ENCODE peak calls at places on chromosome 20, in four cellular contexts. One of them, this sample, is unnamed.

GRCh38 chr20:38158701-38159325 is 6.3 kb downstream of the TGM2 start:
- DNase-seq in lower leg skin: no peak
- DNase-seq in tibial nerve: no peak
- DNase-seq in A549: no peak
- DNase-seq in this sample: no peak

GRCh38 chr20:37575884-37576283 is 48.2 kb upstream of the BLCAP start:
- DNase-seq in lower leg skin: peak
- DNase-seq in tibial nerve: no peak
- DNase-seq in A549: no peak
- DNase-seq in this sample: peak

GRCh38 chr20:41137412-41138216 is at the start of gene PLCG1:
- DNase-seq in A549: peak
- DNase-seq in lower leg skin: peak
- DNase-seq in tibial nerve: peak
- DNase-seq in this sample: peak

GRCh38 chr20:3932277-3933073 is 43.3 kb downstream of the PANK2 start:
- DNase-seq in A549: no peak
- DNase-seq in tibial nerve: no peak
- DNase-seq in lower leg skin: peak
- DNase-seq in this sample: no peak

GRCh38 chr20:32019156-32019510 is 8.9 kb downstream of the CCM2L start:
- DNase-seq in lower leg skin: no peak
- DNase-seq in tibial nerve: no peak
- DNase-seq in A549: peak
- DNase-seq in this sample: no peak

GRCh38 chr20:40442181-40442963 is 246.7 kb downstream of the MAFB start:
- DNase-seq in A549: peak
- DNase-seq in tibial nerve: no peak
- DNase-seq in lower leg skin: peak
- DNase-seq in this sample: no peak

GRCh38 chr20:35302421-35303335 is 10.5 kb upstream of the FAM83C start:
- DNase-seq in lower leg skin: no peak
- DNase-seq in tibial nerve: no peak
- DNase-seq in A549: no peak
- DNase-seq in this sample: no peak

GRCh38 chr20:44465001-44465560 is 10.6 kb upstream of the TTPAL start:
- DNase-seq in A549: no peak
- DNase-seq in tibial nerve: no peak
- DNase-seq in lower leg skin: no peak
- DNase-seq in this sample: no peak

GRCh38 chr20:52972190-52972937 is at the start of gene TSHZ2:
- DNase-seq in A549: no peak
- DNase-seq in tibial nerve: no peak
- DNase-seq in lower leg skin: peak
- DNase-seq in this sample: peak

GRCh38 chr20:3560578-3560977 is 89.8 kb downstream of the ATRN start:
- DNase-seq in A549: no peak
- DNase-seq in lower leg skin: no peak
- DNase-seq in tibial nerve: no peak
- DNase-seq in this sample: no peak

DNA sequence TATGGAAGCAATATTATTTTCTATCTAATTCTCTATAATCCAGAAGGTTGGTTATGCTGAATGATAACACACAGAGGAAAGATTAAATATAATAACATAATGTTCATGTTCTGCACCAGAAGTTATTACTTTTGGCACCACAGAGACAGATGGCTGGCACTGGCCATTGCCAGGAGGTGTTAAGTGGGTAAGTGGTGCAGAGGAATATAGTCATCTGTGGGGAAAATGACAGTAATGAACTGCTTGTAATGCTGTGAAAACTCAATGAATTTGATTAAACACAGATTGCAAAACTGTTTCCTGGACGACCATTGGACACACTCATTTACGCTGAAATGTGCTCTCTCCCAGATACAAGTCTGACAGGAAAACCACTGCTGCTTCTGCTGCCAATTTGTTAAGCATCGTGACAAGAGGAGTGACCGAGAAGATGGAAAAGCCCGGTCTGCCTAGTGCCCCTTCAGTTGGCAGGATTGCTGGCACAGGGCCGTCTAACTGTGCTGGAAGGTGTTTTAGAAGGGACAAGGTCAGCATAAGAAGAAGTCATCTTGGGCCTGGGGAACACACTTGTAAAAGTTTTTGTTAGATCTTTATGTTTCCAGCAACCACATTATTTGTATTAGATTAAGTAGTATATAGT is 567.4 kb downstream of the CBLN4 start:
- DNase-seq in tibial nerve: no peak
- DNase-seq in A549: no peak
- DNase-seq in lower leg skin: no peak
- DNase-seq in this sample: no peak
- H3K4me3 ChIP-seq in tibial nerve: no peak
- H3K4me3 ChIP-seq in A549: no peak
- H3K4me3 ChIP-seq in lower leg skin: no peak
- H3K4me3 ChIP-seq in this sample: no peak

DNA sequence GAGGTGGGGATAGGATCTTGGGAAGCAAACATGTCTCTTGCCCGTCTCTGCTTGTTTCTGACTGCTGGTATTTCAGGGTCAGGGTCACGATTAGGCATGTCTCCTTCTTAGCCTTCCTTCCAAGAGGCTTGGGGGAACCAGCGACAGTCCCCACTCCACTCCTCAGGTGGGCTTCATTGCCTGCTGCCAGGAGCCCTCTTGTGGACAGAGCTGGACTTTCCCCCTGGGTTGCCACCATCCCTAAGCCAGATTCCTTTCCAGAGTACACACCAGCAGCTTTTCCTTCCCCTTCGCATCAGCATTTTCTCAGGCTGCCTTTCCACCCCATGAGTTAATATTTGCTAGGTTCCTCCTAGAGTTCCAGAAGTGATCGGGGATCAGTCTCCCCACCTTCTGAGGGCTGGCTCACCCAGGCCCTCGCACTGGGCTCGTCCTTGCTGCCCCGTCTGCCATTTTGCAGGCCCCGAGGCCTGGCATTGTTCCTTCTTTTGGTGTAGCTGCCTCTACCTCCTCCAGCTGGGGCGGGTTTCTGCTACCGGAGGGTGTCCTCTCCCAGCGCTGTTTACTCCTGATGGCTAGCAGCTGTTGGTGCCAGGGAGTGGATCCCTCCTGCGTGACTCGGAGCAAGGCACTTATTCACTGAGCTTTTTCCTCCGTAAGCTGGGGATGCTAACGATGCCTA is 8.8 kb upstream of the C20orf144 start:
- DNase-seq in tibial nerve: no peak
- DNase-seq in A549: peak
- DNase-seq in lower leg skin: peak
- DNase-seq in this sample: peak
- H3K4me3 ChIP-seq in tibial nerve: no peak
- H3K4me3 ChIP-seq in A549: no peak
- H3K4me3 ChIP-seq in lower leg skin: no peak
- H3K4me3 ChIP-seq in this sample: no peak

DNA sequence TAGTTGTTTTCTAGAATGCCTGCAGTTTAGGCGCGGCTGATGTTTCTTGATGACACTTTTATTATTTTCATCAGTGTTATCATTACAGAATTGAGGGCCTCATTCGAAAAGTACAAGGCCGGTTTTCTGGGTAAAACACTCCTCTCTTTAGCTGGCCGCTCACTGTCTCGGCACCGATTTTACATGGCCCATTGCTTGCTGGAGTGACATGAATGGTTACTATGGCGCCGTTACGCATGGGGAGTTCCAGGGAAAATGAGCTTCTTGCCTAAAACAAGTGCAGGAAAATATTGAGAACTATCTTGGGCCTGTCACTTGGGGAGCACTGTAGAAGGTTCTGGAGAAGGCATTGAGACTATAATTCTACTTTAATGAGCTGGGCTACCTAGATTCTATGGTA is 317.8 kb downstream of the CDH4 start:
- DNase-seq in lower leg skin: no peak
- DNase-seq in tibial nerve: no peak
- DNase-seq in A549: no peak
- DNase-seq in this sample: no peak
- H3K4me3 ChIP-seq in lower leg skin: no peak
- H3K4me3 ChIP-seq in tibial nerve: no peak
- H3K4me3 ChIP-seq in A549: no peak
- H3K4me3 ChIP-seq in this sample: no peak

DNA sequence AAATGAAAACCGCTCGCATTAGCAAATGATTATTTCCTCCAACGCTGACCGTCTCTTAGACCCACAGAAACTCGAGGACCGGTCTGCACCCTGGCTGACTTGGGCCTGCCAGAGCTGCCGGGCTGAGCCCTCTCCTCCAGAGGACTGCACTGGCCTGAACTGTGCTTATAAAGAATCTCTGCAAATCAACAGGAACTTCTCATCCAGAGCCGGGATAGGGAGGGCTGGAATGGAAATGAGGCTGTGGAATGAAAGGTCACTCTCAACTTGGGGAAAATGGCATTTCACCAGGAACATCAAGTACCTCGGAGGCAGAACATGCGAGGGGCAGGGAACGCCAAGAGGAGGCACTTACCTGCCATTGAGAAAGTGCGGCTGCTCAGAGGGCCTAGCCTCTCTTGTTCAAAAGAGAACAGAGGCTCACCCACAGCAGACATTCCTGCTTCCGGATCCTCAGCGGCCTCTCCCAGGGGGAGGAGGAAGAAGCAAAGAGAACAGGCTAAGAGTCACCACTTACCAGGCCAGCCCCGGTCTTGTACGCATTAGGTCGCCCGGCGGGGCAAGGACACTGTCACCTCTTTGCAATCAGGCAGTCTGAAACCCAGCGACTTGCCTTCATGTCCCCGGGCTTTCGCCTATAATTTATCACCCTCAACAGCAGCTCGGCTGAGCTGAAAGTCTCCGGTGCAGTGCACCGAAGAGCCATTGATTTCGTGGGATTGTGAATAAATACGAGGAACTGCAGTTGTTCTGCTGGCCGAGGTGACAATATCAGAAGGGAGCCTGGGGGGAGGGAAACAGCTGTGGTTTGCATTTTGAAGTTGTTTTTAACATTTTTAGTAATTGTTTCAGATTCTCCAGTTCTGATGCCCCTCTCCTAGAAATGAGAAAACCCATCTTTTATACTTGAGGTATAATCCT is 37.6 kb downstream of the ZMYND8 start:
- DNase-seq in A549: peak
- DNase-seq in lower leg skin: peak
- DNase-seq in tibial nerve: peak
- DNase-seq in this sample: peak
- H3K4me3 ChIP-seq in A549: no peak
- H3K4me3 ChIP-seq in lower leg skin: no peak
- H3K4me3 ChIP-seq in tibial nerve: peak
- H3K4me3 ChIP-seq in this sample: peak

GRCh38 chr20:50518270-50518721 is 8.1 kb downstream of the PTPN1 start:
- DNase-seq in lower leg skin: no peak
- DNase-seq in tibial nerve: no peak
- DNase-seq in A549: no peak
- DNase-seq in this sample: no peak
- H3K4me3 ChIP-seq in lower leg skin: no peak
- H3K4me3 ChIP-seq in tibial nerve: no peak
- H3K4me3 ChIP-seq in A549: no peak
- H3K4me3 ChIP-seq in this sample: no peak

GRCh38 chr20:11920083-11920482 is 2.4 kb downstream of the BTBD3 start:
- DNase-seq in tibial nerve: no peak
- DNase-seq in A549: no peak
- DNase-seq in lower leg skin: no peak
- DNase-seq in this sample: no peak

GRCh38 chr20:11919046-11919445 is 1.4 kb downstream of the BTBD3 start:
- DNase-seq in tibial nerve: no peak
- DNase-seq in A549: no peak
- DNase-seq in lower leg skin: no peak
- DNase-seq in this sample: no peak

GRCh38 chr20:11918280-11918952 is 723 bp downstream of the BTBD3 start:
- DNase-seq in A549: no peak
- DNase-seq in tibial nerve: no peak
- DNase-seq in lower leg skin: no peak
- DNase-seq in this sample: no peak

GRCh38 chr20:11919571-11919970 is 1.9 kb downstream of the BTBD3 start:
- DNase-seq in A549: no peak
- DNase-seq in lower leg skin: no peak
- DNase-seq in tibial nerve: no peak
- DNase-seq in this sample: no peak

DNA sequence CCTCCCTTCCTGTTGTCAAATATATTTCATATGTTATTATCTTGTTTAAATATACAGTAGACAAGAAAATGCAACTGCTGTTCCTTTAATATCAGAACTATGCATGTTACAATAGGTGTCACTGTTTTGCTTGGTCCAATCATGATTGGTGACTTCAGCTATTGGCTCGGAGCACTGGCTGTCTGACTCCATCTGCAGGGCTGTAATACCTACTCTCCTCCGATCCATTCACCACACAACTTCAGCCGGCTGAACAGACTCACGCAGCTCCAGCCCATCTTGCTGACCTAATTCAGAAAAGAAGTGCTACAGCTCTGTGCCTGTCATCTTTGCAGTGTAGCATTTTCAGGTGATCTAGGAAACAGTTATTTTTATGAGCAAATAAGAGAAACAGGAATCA is at the start of gene BTBD3:
- DNase-seq in lower leg skin: no peak
- DNase-seq in tibial nerve: no peak
- DNase-seq in A549: no peak
- DNase-seq in this sample: no peak
- H3K4me3 ChIP-seq in lower leg skin: no peak
- H3K4me3 ChIP-seq in tibial nerve: peak
- H3K4me3 ChIP-seq in A549: no peak
- H3K4me3 ChIP-seq in this sample: peak

DNA sequence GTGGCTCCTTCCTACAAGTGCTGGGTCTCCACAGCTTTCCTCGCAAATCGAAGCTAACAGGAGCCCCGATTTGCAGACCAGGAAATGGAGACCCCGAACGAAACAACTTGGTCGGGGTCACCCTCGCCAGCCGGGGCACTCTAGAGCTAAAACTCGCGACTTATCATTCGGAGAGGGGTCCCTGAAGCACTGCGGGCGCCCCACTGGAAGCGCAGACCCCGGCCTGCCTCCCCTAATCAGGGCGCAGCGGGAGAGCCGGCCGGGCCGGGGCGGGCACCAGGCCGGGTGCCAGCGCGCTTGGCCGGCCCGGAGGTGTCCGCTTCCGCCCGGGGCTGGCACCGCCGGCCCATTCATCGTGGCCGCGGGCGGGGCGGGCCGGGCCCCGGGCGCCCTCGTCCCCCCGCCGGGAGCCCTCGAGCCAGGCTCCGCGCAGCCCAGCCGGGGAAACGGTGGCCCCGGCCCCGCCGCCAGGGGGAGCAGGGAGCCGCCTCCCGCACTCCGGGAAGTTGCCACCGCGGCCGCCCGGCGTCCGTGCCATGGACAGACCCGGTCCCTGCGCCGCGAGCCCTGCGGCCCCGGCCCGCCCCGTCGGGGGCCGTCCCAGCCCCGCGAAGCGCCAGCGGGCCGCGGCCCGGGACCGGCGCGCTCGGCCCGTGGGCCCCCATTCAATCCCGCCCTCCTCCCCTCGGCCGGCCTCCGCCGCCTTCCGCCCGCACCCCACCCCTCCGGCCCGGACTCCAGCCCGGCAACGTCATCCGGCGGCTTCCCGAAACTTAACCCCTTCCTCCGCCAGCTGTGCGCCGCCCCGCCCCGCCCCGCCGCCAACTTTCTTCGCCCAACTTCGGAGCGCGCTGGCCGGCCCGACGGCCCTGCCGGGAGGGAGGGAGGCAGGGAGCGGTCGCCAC is 954 bp downstream of the RRBP1 start:
- DNase-seq in lower leg skin: peak
- DNase-seq in A549: peak
- DNase-seq in tibial nerve: peak
- DNase-seq in this sample: peak
- H3K4me3 ChIP-seq in lower leg skin: peak
- H3K4me3 ChIP-seq in A549: peak
- H3K4me3 ChIP-seq in tibial nerve: peak
- H3K4me3 ChIP-seq in this sample: peak

This sample was measured in suprapubic skin.